ENCODE peak calls at places on chromosome 18, in ten cellular contexts. I is uterus, J is heart left ventricle, W is fibroblast of lung, S is sigmoid colon, R is right atrium auricular region, Q is fibroblast of the aortic adventitia, D is thyroid gland, P is left ventricle myocardium inferior, F is neural progenitor cell. N is an unnamed sample.

GRCh38 chr18:77754475-77755044 is 504.9 kb downstream of the GALR1 start:
- DNase-seq in D (no peak), I (no peak), J (no peak), P (no peak), W (no peak), F (no peak), S (no peak), Q (no peak), R (no peak), N (no peak)

GRCh38 chr18:28760299-28760698 is 583.4 kb upstream of the CDH2 start:
- DNase-seq in P (no peak), W (no peak), F (no peak), Q (no peak), I (no peak), S (no peak), J (no peak), R (no peak), D (no peak), N (no peak)

GRCh38 chr18:78587096-78587495 is 392.5 kb upstream of the SALL3 start:
- DNase-seq in P (no peak), J (no peak), I (no peak), S (no peak), W (peak; percentile 32), D (no peak), Q (no peak), R (no peak), F (no peak), N (no peak)

GRCh38 chr18:34773961-34774754 is 64.1 kb downstream of the DTNA start:
- DNase-seq in P (peak; percentile 53), R (no peak), I (peak; percentile 36), S (peak; percentile 70), J (peak; percentile 67), W (peak; percentile 76), D (peak; percentile 95), Q (peak; percentile 76), F (no peak), N (peak; percentile 43)

GRCh38 chr18:9619056-9619455 is 4.7 kb upstream of the PPP4R1 start:
- DNase-seq in F (no peak), D (no peak), Q (no peak), R (no peak), P (no peak), W (peak; percentile 17), J (no peak), S (no peak), I (no peak), N (no peak)

GRCh38 chr18:9612989-9613388 is 1.4 kb downstream of the PPP4R1 start:
- DNase-seq in W (no peak), F (no peak), P (no peak), D (no peak), R (no peak), Q (no peak), J (no peak), S (no peak), I (no peak), N (no peak)

GRCh38 chr18:58660915-58661314 is 10.3 kb upstream of the MALT1 start:
- DNase-seq in P (no peak), Q (no peak), F (no peak), S (no peak), W (no peak), D (no peak), J (no peak), R (no peak), I (no peak), N (no peak)

GRCh38 chr18:46346896-46347630 is 242.9 kb downstream of the HAUS1 start:
- DNase-seq in I (no peak), F (no peak), S (peak; percentile 54), J (no peak), D (no peak), P (no peak), Q (no peak), W (no peak), R (no peak), N (no peak)

GRCh38 chr18:48997985-48998831 is 47.4 kb upstream of the SMAD7 start:
- DNase-seq in I (peak; percentile 51), J (peak; percentile 70), Q (peak; percentile 94), D (peak; percentile 97), P (peak; percentile 49), S (peak; percentile 82), F (peak; percentile 44), R (peak; percentile 95), W (peak; percentile 98), N (peak; percentile 96)

GRCh38 chr18:13461936-13462335 is 243.4 kb downstream of the LDLRAD4 start:
- DNase-seq in W (no peak), D (no peak), J (no peak), I (no peak), P (no peak), S (peak; percentile 55), Q (no peak), F (no peak), R (no peak), N (no peak)

GRCh38 chr18:12287131-12287681 is 20.8 kb upstream of the TUBB6 start:
- DNase-seq in Q (no peak), I (no peak), S (no peak), J (peak; percentile 54), P (no peak), F (peak; percentile 55), D (peak; percentile 62), W (no peak), R (no peak), N (peak; percentile 76)

GRCh38 chr18:56459451-56459777 is 179.0 kb downstream of the TXNL1 start:
- DNase-seq in Q (no peak), P (no peak), J (no peak), W (no peak), R (no peak), I (no peak), F (no peak), D (no peak), S (no peak), N (no peak)

GRCh38 chr18:12394428-12394827 is 13.3 kb upstream of the PRELID3A start:
- DNase-seq in F (peak; percentile 45), P (no peak), Q (no peak), S (peak; percentile 37), R (no peak), I (no peak), D (no peak), J (no peak), W (no peak), N (no peak)

GRCh38 chr18:65436430-65436829 is 314.4 kb upstream of the CDH7 start:
- DNase-seq in P (no peak), R (no peak), I (no peak), Q (no peak), J (no peak), S (no peak), F (no peak), D (no peak), W (no peak), N (no peak)

DNA sequence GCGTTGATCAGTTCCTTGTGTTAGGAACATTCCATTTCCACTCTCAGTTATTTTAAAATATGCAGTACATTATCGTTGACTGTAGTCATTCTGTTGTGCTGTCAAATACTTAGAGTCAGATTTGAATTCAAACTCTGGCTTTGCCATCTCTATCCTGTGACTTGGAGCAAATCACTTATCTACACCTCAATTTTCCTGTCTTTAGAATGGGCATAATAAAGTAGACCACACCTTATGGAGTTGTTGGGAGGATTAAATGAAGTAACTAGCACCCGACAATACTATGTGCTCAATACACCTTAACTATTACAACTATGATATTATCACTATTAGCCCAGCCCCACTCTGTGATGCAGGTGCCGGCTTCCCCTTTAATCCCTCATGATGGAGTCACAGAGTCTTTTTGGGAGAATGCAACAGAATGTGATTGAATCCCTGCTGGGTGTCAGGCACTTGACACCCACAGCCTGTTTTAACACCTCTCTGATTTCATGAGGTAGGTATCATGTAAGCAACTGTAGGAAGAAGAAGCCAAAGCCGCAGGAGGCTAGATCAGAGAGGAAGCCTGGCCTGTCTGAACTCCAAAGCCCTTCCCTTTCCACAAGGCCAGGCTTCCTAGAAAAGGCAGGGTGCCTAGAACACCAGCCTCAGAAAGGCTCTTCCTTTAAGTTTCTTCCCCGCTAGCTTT is 308.4 kb downstream of the NAPG start:
- DNase-seq in D (no peak), J (no peak), F (no peak), Q (no peak), S (no peak), I (no peak), P (no peak), R (no peak), W (no peak), N (no peak)
- TF ChIP-seq CTCF in D (no peak), J (no peak), F (no peak), Q (no peak), S (no peak), I (no peak), P (no peak), R (no peak), W (no peak), N (no peak)

GRCh38 chr18:51110073-51110797 is 80.2 kb downstream of the SMAD4 start:
- DNase-seq in W (peak; percentile 11), S (peak; percentile 73), I (peak; percentile 37), J (peak; percentile 85), Q (peak; percentile 30), D (peak; percentile 61), R (peak; percentile 54), F (peak; percentile 81), P (peak; percentile 57), N (peak; percentile 25)
- H3K4me3 ChIP-seq in W (no peak overlapping the region), S (no peak overlapping the region), I (no peak overlapping the region), J (no peak overlapping the region), Q (no peak overlapping the region), D (no peak overlapping the region), R (no peak overlapping the region), F (no peak overlapping the region), P (peak overlapping the region; percentile 37), N (peak overlapping the region; percentile 40)

GRCh38 chr18:61731169-61731568 is 161.6 kb downstream of the RNF152 start:
- DNase-seq in R (no peak), Q (peak; percentile 49), S (no peak), P (no peak), I (no peak), D (no peak), F (no peak), W (no peak), J (no peak), N (no peak)

GRCh38 chr18:61732854-61733253 is 160.0 kb downstream of the RNF152 start:
- DNase-seq in S (no peak), R (no peak), I (peak; percentile 41), F (no peak), J (no peak), Q (no peak), P (no peak), W (no peak), D (no peak), N (no peak)

GRCh38 chr18:61735564-61736102 is 157.2 kb downstream of the RNF152 start:
- DNase-seq in F (peak; percentile 16), W (no peak), I (no peak), R (no peak), D (no peak), S (no peak), Q (no peak), J (no peak), P (no peak), N (no peak)

GRCh38 chr18:61736168-61736567 is 156.6 kb downstream of the RNF152 start:
- DNase-seq in D (no peak), P (no peak), J (no peak), W (no peak), R (no peak), Q (no peak), F (no peak), I (no peak), S (no peak), N (no peak)

GRCh38 chr18:61731693-61732376 is 161.0 kb downstream of the RNF152 start:
- DNase-seq in F (no peak), D (no peak), Q (peak; percentile 87), J (no peak), I (no peak), S (no peak), R (no peak), W (peak; percentile 37), P (no peak), N (no peak)
- TF ChIP-seq CTCF in F (no peak), D (no peak), Q (no peak), J (no peak), I (no peak), S (no peak), R (no peak), W (no peak), P (no peak), N (no peak)

GRCh38 chr18:26545737-26546136 is 2.6 kb downstream of the KCTD1 start:
- DNase-seq in Q (no peak), I (no peak), P (no peak), D (no peak), J (no peak), S (no peak), F (no peak), R (no peak), W (no peak), N (no peak)
- H3K4me3 ChIP-seq in Q (peak overlapping the region; percentile 43), I (no peak overlapping the region), P (peak overlapping the region; percentile 81), D (no peak overlapping the region), J (peak overlapping the region; percentile 25), S (no peak overlapping the region), F (peak overlapping the region; percentile 78), R (peak overlapping the region; percentile 70), W (no peak overlapping the region), N (peak overlapping the region; percentile 89)

N was measured in mammary epithelial cell.